ENCODE peak calls at places on chromosomes 3 and 15, in nine cellular contexts. Z is IMR-90, I is MM.1S, U is colonic mucosa, P is fibroblast of lung, S is H9, C is astrocyte, Y is HepG2, R is HCT116. W is an unnamed sample.

GRCh38 chr3:157201648-157202278 is 41.8 kb upstream of the CCNL1 start:
- DNase-seq in Z (peak), C (peak), R (peak), S (no peak), P (peak), Y (peak), I (peak), U (no peak), W (peak)

GRCh38 chr15:42059661-42060476 is 34.5 kb downstream of the PLA2G4D start:
- DNase-seq in P (peak), I (peak), R (no peak), U (peak), C (peak), Y (peak), Z (peak), S (peak), W (no peak)

GRCh38 chr15:66879968-66880367 is 177.9 kb downstream of the SMAD6 start:
- DNase-seq in Z (no peak), I (no peak), U (no peak), Y (no peak), P (no peak), C (no peak), R (no peak), S (no peak), W (no peak)

GRCh38 chr3:11651900-11652299 is 8.2 kb upstream of the VGLL4 start:
- DNase-seq in R (peak), C (no peak), Z (peak), U (no peak), Y (peak), S (no peak), P (peak), I (peak), W (no peak)

GRCh38 chr3:71621802-71622537 is 38.4 kb upstream of the FOXP1 start:
- DNase-seq in Z (no peak), S (no peak), I (no peak), R (no peak), C (no peak), U (no peak), P (no peak), Y (no peak), W (no peak)

GRCh38 chr3:21174461-21174860 is 576.5 kb downstream of the ZNF385D start:
- DNase-seq in R (no peak), I (no peak), P (peak), C (peak), S (no peak), U (no peak), Y (no peak), Z (no peak), W (peak)

GRCh38 chr3:196141052-196141865 is 59.4 kb upstream of the TFRC start:
- DNase-seq in I (no peak), P (no peak), S (no peak), C (no peak), Y (no peak), U (no peak), Z (no peak), R (no peak), W (no peak)

GRCh38 chr3:189349772-189350171 is 178.0 kb downstream of the TPRG1 start:
- DNase-seq in U (no peak), Z (no peak), C (peak), R (no peak), P (no peak), S (no peak), I (peak), Y (no peak), W (no peak)

GRCh38 chr3:134338516-134339261 is 35.6 kb downstream of the AMOTL2 start:
- DNase-seq in P (no peak), C (no peak), S (no peak), U (no peak), Z (no peak), I (no peak), R (no peak), Y (no peak), W (no peak)

GRCh38 chr15:98583758-98584157 is 64.6 kb upstream of the IGF1R start:
- DNase-seq in R (no peak), U (no peak), I (no peak), C (no peak), P (no peak), Y (no peak), Z (no peak), S (no peak), W (no peak)

GRCh38 chr3:36695769-36696137 is 68.6 kb downstream of the DCLK3 start:
- DNase-seq in C (peak), Z (peak), R (no peak), Y (no peak), I (no peak), P (peak), S (no peak), U (no peak), W (peak)

GRCh38 chr3:113695818-113696645 is at the start of gene USF3:
- DNase-seq in Y (peak), S (peak), I (peak), U (peak), Z (peak), P (peak), C (peak), R (peak), W (peak)

GRCh38 chr3:63886843-63887242 is 23.2 kb downstream of the ATXN7 start:
- DNase-seq in I (no peak), P (no peak), Y (no peak), Z (no peak), R (no peak), U (no peak), C (no peak), S (no peak), W (no peak)

GRCh38 chr15:65087873-65088642 is 11.5 kb downstream of the KBTBD13 start:
- DNase-seq in U (peak), R (no peak), Y (no peak), I (no peak), Z (no peak), C (no peak), S (no peak), P (peak), W (no peak)

GRCh38 chr3:36796896-36797295 is 32.5 kb upstream of the DCLK3 start:
- DNase-seq in C (peak), I (no peak), Y (no peak), S (no peak), U (no peak), P (no peak), R (no peak), Z (peak), W (peak)

GRCh38 chr3:162354343-162354742 is 857.7 kb downstream of the OTOL1 start:
- DNase-seq in I (no peak), Y (no peak), Z (peak), C (peak), S (no peak), P (no peak), U (no peak), R (no peak), W (no peak)

GRCh38 chr15:67174864-67175573 is 79.4 kb downstream of the AAGAB start:
- DNase-seq in I (no peak), C (peak), U (peak), Y (no peak), S (no peak), Z (peak), R (peak), P (no peak), W (peak)

GRCh38 chr15:25863067-25863967 is at the start of gene ATP10A:
- DNase-seq in Z (peak), S (peak), C (peak), I (no peak), U (no peak), P (peak), R (no peak), Y (no peak), W (no peak)

GRCh38 chr15:98609144-98609852 is 39.0 kb upstream of the IGF1R start:
- DNase-seq in S (peak), Z (peak), I (no peak), R (peak), P (peak), C (peak), Y (no peak), U (no peak), W (peak)

GRCh38 chr3:24156466-24156865 is 211.4 kb downstream of the NR1D2 start:
- DNase-seq in S (no peak), R (peak), I (no peak), Z (peak), Y (no peak), U (no peak), P (no peak), C (peak), W (peak)

GRCh38 chr3:38457111-38458003 is 3.7 kb downstream of the ACVR2B start:
- DNase-seq in S (no peak), Z (peak), U (no peak), P (no peak), R (no peak), C (no peak), Y (no peak), I (no peak), W (no peak)

GRCh38 chr15:41814534-41814933 is 13.4 kb upstream of the JMJD7 start:
- DNase-seq in Y (no peak), Z (no peak), C (no peak), S (no peak), U (no peak), P (no peak), I (no peak), R (no peak), W (no peak)

GRCh38 chr3:116246406-116246805 is 198.9 kb downstream of the LSAMP start:
- DNase-seq in I (no peak), R (no peak), P (no peak), C (no peak), S (no peak), U (no peak), Y (no peak), Z (no peak), W (no peak)

GRCh38 chr15:32704343-32705076 is 13.3 kb upstream of the GREM1 start:
- DNase-seq in I (no peak), Z (peak), S (no peak), C (peak), U (no peak), R (no peak), Y (no peak), P (peak), W (no peak)

GRCh38 chr15:28935316-28935715 is 49.5 kb downstream of the APBA2 start:
- DNase-seq in Y (peak), R (no peak), U (no peak), Z (no peak), S (peak), P (no peak), I (no peak), C (no peak), W (no peak)

GRCh38 chr3:42277676-42278075 is 11.7 kb upstream of the CCK start:
- DNase-seq in U (no peak), R (no peak), Y (no peak), S (no peak), Z (no peak), C (no peak), I (no peak), P (no peak), W (no peak)

GRCh38 chr3:141060287-141060686 is 9.1 kb downstream of the SPSB4 start:
- DNase-seq in Y (no peak), I (no peak), U (no peak), Z (no peak), S (no peak), R (no peak), P (no peak), C (no peak), W (no peak)

GRCh38 chr15:70892002-70892911 is at the start of the genes LRRC49 and THAP10:
- DNase-seq in I (peak), U (peak), S (peak), Y (peak), R (peak), C (peak), Z (peak), P (peak), W (peak)

GRCh38 chr3:165279471-165279870 is 83.3 kb upstream of the SLITRK3 start:
- DNase-seq in Z (no peak), S (no peak), Y (no peak), R (no peak), U (no peak), P (no peak), I (no peak), C (peak), W (no peak)

GRCh38 chr3:148697311-148698189 is at the start of gene AGTR1:
- DNase-seq in P (peak), Y (no peak), Z (peak), R (no peak), S (peak), U (peak), I (no peak), C (peak), W (no peak)

GRCh38 chr3:107966261-107966660 is 124.6 kb downstream of the CD47 start:
- DNase-seq in I (no peak), Z (no peak), S (no peak), U (no peak), P (no peak), C (no peak), Y (no peak), R (no peak), W (no peak)

DNA sequence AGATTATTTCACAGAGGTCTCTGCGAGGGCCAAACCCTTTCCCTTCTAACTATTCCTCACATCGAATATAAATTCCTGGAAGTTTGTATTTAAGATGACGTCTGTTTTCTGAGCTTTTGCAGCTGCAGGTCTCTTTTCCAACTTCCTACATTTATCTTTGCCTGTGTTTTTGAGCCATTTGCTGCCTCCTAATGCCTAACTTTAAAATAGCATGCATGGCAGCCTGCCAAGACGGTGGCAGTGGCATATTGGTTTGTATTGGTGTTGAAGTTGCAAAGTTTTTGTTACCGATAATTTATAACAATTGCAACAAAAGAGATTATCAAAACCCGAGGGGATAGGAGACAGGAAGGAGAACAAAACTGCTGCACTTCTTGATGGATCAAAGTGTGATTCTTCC is 187.1 kb upstream of the DNAJC19 start:
- DNase-seq in S (peak), I (peak), R (peak), C (peak), Y (peak), U (peak), Z (peak), P (peak), W (peak)
- TF ChIP-seq CTCF in S (peak), I (peak), R (peak), C (peak), Y (peak), U (peak), Z (peak), P (peak), W (peak)

GRCh38 chr3:169122407-169122806 is 541.1 kb downstream of the MECOM start:
- DNase-seq in Z (no peak), U (no peak), C (no peak), Y (no peak), R (no peak), I (no peak), S (no peak), P (peak), W (no peak)

GRCh38 chr3:169120928-169121327 is 542.6 kb downstream of the MECOM start:
- DNase-seq in Y (no peak), R (no peak), C (no peak), Z (no peak), U (no peak), I (no peak), S (no peak), P (no peak), W (no peak)

GRCh38 chr3:169116056-169116693 is 547.3 kb downstream of the MECOM start:
- DNase-seq in P (no peak), C (no peak), S (no peak), U (peak), I (no peak), Y (peak), Z (no peak), R (no peak), W (no peak)

GRCh38 chr3:169117264-169117663 is 546.2 kb downstream of the MECOM start:
- DNase-seq in S (no peak), I (no peak), C (no peak), U (no peak), Z (no peak), Y (no peak), R (no peak), P (no peak), W (no peak)

GRCh38 chr3:169118666-169119370 is 544.7 kb downstream of the MECOM start:
- DNase-seq in I (no peak), Y (no peak), P (no peak), R (no peak), U (no peak), Z (peak), C (peak), S (no peak), W (no peak)
- H3K9ac ChIP-seq in I (no peak), Y (no peak), P (no peak), R (no peak), U (no peak), Z (no peak), C (peak), S (no peak), W (no peak)

GRCh38 chr3:30696403-30696819 is 90.0 kb downstream of the TGFBR2 start:
- DNase-seq in Z (no peak), P (peak), I (no peak), R (no peak), S (no peak), U (no peak), C (no peak), Y (no peak), W (no peak)

GRCh38 chr3:30695302-30696061 is 89.1 kb downstream of the TGFBR2 start:
- DNase-seq in R (no peak), I (no peak), Z (no peak), P (no peak), U (no peak), S (peak), Y (no peak), C (no peak), W (no peak)

GRCh38 chr3:30693470-30694120 is 87.2 kb downstream of the TGFBR2 start:
- DNase-seq in Y (peak), P (peak), U (peak), S (peak), Z (peak), R (peak), C (peak), I (peak), W (peak)

GRCh38 chr3:30694148-30694547 is 87.7 kb downstream of the TGFBR2 start:
- DNase-seq in C (no peak), U (no peak), P (no peak), S (no peak), I (no peak), R (no peak), Z (no peak), Y (no peak), W (no peak)

DNA sequence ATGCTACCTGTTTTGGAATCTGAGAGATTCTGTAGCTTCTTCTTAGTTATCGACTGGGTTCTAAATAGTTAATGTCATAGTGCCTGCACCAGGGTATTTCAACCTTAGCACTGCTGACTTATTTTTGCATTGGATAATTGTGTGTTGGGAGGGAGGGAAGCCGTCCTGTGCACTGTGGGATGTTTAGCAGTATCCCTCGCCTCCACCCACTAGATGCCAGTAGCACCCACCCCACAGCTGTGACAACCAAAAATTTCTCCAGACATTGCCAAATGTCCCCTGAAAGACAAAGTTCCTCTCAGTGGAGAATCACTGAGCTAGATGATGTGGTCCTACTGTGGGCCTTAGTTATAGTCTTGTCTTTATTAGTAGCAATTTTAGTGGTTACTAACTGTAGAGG is 88.3 kb downstream of the TGFBR2 start:
- DNase-seq in R (no peak), Z (no peak), S (no peak), I (no peak), U (no peak), Y (no peak), C (no peak), P (no peak), W (no peak)
- TF ChIP-seq CTCF in R (no peak), Z (no peak), S (no peak), I (no peak), U (no peak), Y (no peak), C (no peak), P (no peak), W (no peak)

DNA sequence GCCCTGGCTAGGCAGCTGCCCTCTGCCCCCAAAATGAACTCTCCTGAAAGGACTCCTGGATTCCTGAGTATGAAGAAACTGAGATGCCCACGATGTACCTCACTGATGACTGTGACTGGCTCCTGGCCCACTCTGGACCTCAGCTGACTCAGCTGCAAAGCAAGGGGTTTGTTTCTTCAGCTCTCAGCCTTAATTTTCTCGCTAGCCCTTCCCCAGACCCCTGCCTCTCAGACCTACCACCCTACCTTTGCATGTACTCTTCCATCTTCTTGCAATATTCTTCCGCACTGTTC is 5.2 kb upstream of the GNAI2 start:
- DNase-seq in P (no peak), C (no peak), R (no peak), I (no peak), S (no peak), Z (peak), U (no peak), Y (no peak), W (no peak)
- H3K9ac ChIP-seq in P (no peak), C (no peak), R (no peak), I (no peak), S (no peak), Z (no peak), U (no peak), Y (no peak), W (no peak)

GRCh38 chr3:184895350-184895749 is 83.4 kb downstream of the VPS8 start:
- DNase-seq in C (no peak), Y (no peak), P (no peak), U (no peak), Z (no peak), S (no peak), I (no peak), R (no peak), W (no peak)
- TF ChIP-seq CTCF in C (no peak), Y (no peak), P (no peak), U (no peak), Z (no peak), S (no peak), I (no peak), R (no peak), W (no peak)

GRCh38 chr3:87000940-87001339 is 10.0 kb upstream of the VGLL3 start:
- DNase-seq in I (no peak), Z (no peak), S (no peak), U (no peak), C (no peak), Y (no peak), R (no peak), P (no peak), W (no peak)
- H3K9ac ChIP-seq in I (no peak), Z (no peak), S (no peak), U (no peak), C (no peak), Y (no peak), R (no peak), P (no peak), W (no peak)

W was measured in mammary epithelial cell.